ENCODE peak calls at places on chromosomes 2 and 18, in eight cellular contexts. One of them, this sample, is unnamed.

GRCh38 chr2:234275515-234275914 is 221.4 kb downstream of the ARL4C start:
- DNase-seq in GM23248: no peak
- DNase-seq in mucosa of descending colon: no peak
- DNase-seq in aorta: no peak
- DNase-seq in fibroblast of pulmonary artery: no peak
- DNase-seq in AG04450: no peak
- DNase-seq in lung: no peak
- DNase-seq in colonic mucosa: no peak
- DNase-seq in this sample: no peak

GRCh38 chr18:48813833-48814489 is 136.8 kb downstream of the SMAD7 start:
- DNase-seq in lung: no peak
- DNase-seq in fibroblast of pulmonary artery: no peak
- DNase-seq in colonic mucosa: peak
- DNase-seq in mucosa of descending colon: peak
- DNase-seq in aorta: peak
- DNase-seq in GM23248: no peak
- DNase-seq in AG04450: no peak
- DNase-seq in this sample: no peak

GRCh38 chr18:31302991-31303390 is 15.0 kb upstream of the DSG1 start:
- DNase-seq in lung: no peak
- DNase-seq in colonic mucosa: no peak
- DNase-seq in mucosa of descending colon: no peak
- DNase-seq in GM23248: no peak
- DNase-seq in AG04450: no peak
- DNase-seq in aorta: no peak
- DNase-seq in fibroblast of pulmonary artery: peak
- DNase-seq in this sample: no peak

GRCh38 chr2:147639891-147640290 is 204.9 kb upstream of the ACVR2A start:
- DNase-seq in aorta: no peak
- DNase-seq in colonic mucosa: no peak
- DNase-seq in GM23248: no peak
- DNase-seq in mucosa of descending colon: no peak
- DNase-seq in fibroblast of pulmonary artery: no peak
- DNase-seq in lung: no peak
- DNase-seq in AG04450: no peak
- DNase-seq in this sample: no peak

GRCh38 chr18:79950440-79951341 is 762 bp downstream of the SLC66A2 start:
- DNase-seq in mucosa of descending colon: peak
- DNase-seq in fibroblast of pulmonary artery: no peak
- DNase-seq in colonic mucosa: peak
- DNase-seq in aorta: peak
- DNase-seq in GM23248: peak
- DNase-seq in lung: no peak
- DNase-seq in AG04450: no peak
- DNase-seq in this sample: no peak

GRCh38 chr2:9778012-9778411 is 65.3 kb upstream of the TAF1B start:
- DNase-seq in lung: no peak
- DNase-seq in aorta: no peak
- DNase-seq in GM23248: peak
- DNase-seq in mucosa of descending colon: no peak
- DNase-seq in colonic mucosa: no peak
- DNase-seq in fibroblast of pulmonary artery: no peak
- DNase-seq in AG04450: no peak
- DNase-seq in this sample: no peak

GRCh38 chr2:18719978-18720775 is 130.8 kb upstream of the NT5C1B start:
- DNase-seq in GM23248: peak
- DNase-seq in AG04450: no peak
- DNase-seq in mucosa of descending colon: no peak
- DNase-seq in fibroblast of pulmonary artery: peak
- DNase-seq in aorta: peak
- DNase-seq in colonic mucosa: no peak
- DNase-seq in lung: no peak
- DNase-seq in this sample: peak

GRCh38 chr2:147297820-147298219 is 547.0 kb upstream of the ACVR2A start:
- DNase-seq in aorta: no peak
- DNase-seq in AG04450: no peak
- DNase-seq in mucosa of descending colon: no peak
- DNase-seq in lung: no peak
- DNase-seq in fibroblast of pulmonary artery: no peak
- DNase-seq in GM23248: no peak
- DNase-seq in colonic mucosa: no peak
- DNase-seq in this sample: no peak

GRCh38 chr2:151999058-151999457 is 99.8 kb downstream of the CACNB4 start:
- DNase-seq in AG04450: no peak
- DNase-seq in colonic mucosa: peak
- DNase-seq in fibroblast of pulmonary artery: peak
- DNase-seq in lung: peak
- DNase-seq in aorta: peak
- DNase-seq in mucosa of descending colon: peak
- DNase-seq in GM23248: peak
- DNase-seq in this sample: no peak

GRCh38 chr2:212646698-212647097 is 108.1 kb upstream of the ERBB4 start:
- DNase-seq in fibroblast of pulmonary artery: peak
- DNase-seq in AG04450: peak
- DNase-seq in lung: no peak
- DNase-seq in mucosa of descending colon: no peak
- DNase-seq in aorta: no peak
- DNase-seq in colonic mucosa: no peak
- DNase-seq in GM23248: peak
- DNase-seq in this sample: peak

GRCh38 chr2:12293868-12294267 is 422.9 kb upstream of the TRIB2 start:
- DNase-seq in fibroblast of pulmonary artery: no peak
- DNase-seq in AG04450: no peak
- DNase-seq in GM23248: no peak
- DNase-seq in mucosa of descending colon: no peak
- DNase-seq in colonic mucosa: no peak
- DNase-seq in aorta: no peak
- DNase-seq in lung: no peak
- DNase-seq in this sample: no peak

GRCh38 chr2:46334389-46335345 is 37.5 kb downstream of the EPAS1 start:
- DNase-seq in GM23248: peak
- DNase-seq in fibroblast of pulmonary artery: peak
- DNase-seq in AG04450: peak
- DNase-seq in mucosa of descending colon: no peak
- DNase-seq in colonic mucosa: no peak
- DNase-seq in lung: no peak
- DNase-seq in aorta: no peak
- DNase-seq in this sample: peak

GRCh38 chr2:159010340-159010739 is 41.9 kb downstream of the TANC1 start:
- DNase-seq in mucosa of descending colon: no peak
- DNase-seq in fibroblast of pulmonary artery: peak
- DNase-seq in colonic mucosa: no peak
- DNase-seq in lung: no peak
- DNase-seq in aorta: peak
- DNase-seq in AG04450: no peak
- DNase-seq in GM23248: peak
- DNase-seq in this sample: no peak

GRCh38 chr2:126916744-126917143 is 18.1 kb downstream of the TEX51 start:
- DNase-seq in mucosa of descending colon: no peak
- DNase-seq in aorta: no peak
- DNase-seq in AG04450: no peak
- DNase-seq in lung: no peak
- DNase-seq in colonic mucosa: peak
- DNase-seq in fibroblast of pulmonary artery: no peak
- DNase-seq in GM23248: no peak
- DNase-seq in this sample: no peak

GRCh38 chr2:65377556-65378307 is 54.7 kb downstream of the SPRED2 start:
- DNase-seq in fibroblast of pulmonary artery: peak
- DNase-seq in aorta: no peak
- DNase-seq in lung: no peak
- DNase-seq in colonic mucosa: peak
- DNase-seq in AG04450: no peak
- DNase-seq in mucosa of descending colon: peak
- DNase-seq in GM23248: peak
- DNase-seq in this sample: no peak

GRCh38 chr2:134718095-134718955 is 475 bp downstream of the TMEM163 start:
- DNase-seq in fibroblast of pulmonary artery: no peak
- DNase-seq in lung: no peak
- DNase-seq in mucosa of descending colon: no peak
- DNase-seq in colonic mucosa: no peak
- DNase-seq in GM23248: peak
- DNase-seq in AG04450: no peak
- DNase-seq in aorta: peak
- DNase-seq in this sample: no peak

GRCh38 chr2:118860506-118860905 is 13.1 kb upstream of the EN1 start:
- DNase-seq in lung: no peak
- DNase-seq in fibroblast of pulmonary artery: no peak
- DNase-seq in aorta: no peak
- DNase-seq in AG04450: no peak
- DNase-seq in mucosa of descending colon: no peak
- DNase-seq in GM23248: no peak
- DNase-seq in colonic mucosa: no peak
- DNase-seq in this sample: no peak

GRCh38 chr2:118857677-118858484 is 10.4 kb upstream of the EN1 start:
- DNase-seq in colonic mucosa: no peak
- DNase-seq in aorta: no peak
- DNase-seq in AG04450: no peak
- DNase-seq in lung: no peak
- DNase-seq in GM23248: no peak
- DNase-seq in fibroblast of pulmonary artery: no peak
- DNase-seq in mucosa of descending colon: no peak
- DNase-seq in this sample: no peak

GRCh38 chr2:118861242-118861641 is 13.8 kb upstream of the EN1 start:
- DNase-seq in aorta: no peak
- DNase-seq in AG04450: no peak
- DNase-seq in lung: no peak
- DNase-seq in fibroblast of pulmonary artery: no peak
- DNase-seq in colonic mucosa: no peak
- DNase-seq in GM23248: no peak
- DNase-seq in mucosa of descending colon: no peak
- DNase-seq in this sample: no peak

GRCh38 chr2:118858485-118859156 is 11.2 kb upstream of the EN1 start:
- DNase-seq in aorta: no peak
- DNase-seq in mucosa of descending colon: no peak
- DNase-seq in fibroblast of pulmonary artery: no peak
- DNase-seq in GM23248: no peak
- DNase-seq in AG04450: no peak
- DNase-seq in colonic mucosa: no peak
- DNase-seq in lung: no peak
- DNase-seq in this sample: no peak

DNA sequence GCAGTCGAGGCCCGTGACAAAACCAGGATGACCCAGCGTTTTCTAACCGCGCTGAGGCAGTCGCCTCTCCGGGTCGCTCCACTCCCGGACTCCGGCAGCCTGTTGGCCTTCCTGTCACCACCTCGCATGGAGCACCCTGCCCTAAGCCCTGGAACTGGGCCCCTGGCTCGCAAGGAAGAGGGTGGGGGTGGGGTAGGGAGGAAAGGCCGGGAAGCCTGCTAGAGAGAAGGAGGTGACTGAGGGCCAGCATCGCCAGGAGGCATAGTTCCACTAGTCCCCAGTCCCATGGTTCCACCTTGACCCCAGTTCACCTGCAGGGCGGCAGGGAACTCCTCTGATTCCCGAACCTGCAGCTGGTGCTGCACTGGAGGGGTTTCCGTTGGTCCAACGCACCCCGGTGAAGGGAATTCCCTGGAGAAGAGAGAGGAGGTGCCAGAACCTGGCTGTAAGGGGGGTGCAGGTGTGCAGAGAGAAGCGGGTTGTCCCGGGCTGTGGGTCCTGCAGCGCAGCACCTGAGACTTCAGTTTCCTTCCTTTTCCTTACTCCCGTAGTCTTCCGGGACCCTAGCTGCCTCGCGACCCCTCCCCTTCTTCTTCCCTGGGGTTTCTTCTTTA is 11.8 kb upstream of the EN1 start:
- DNase-seq in GM23248: no peak
- DNase-seq in lung: no peak
- DNase-seq in colonic mucosa: no peak
- DNase-seq in mucosa of descending colon: no peak
- DNase-seq in AG04450: no peak
- DNase-seq in fibroblast of pulmonary artery: no peak
- DNase-seq in aorta: no peak
- DNase-seq in this sample: no peak
- H3K4me3 ChIP-seq in GM23248: no peak
- H3K4me3 ChIP-seq in lung: no peak
- H3K4me3 ChIP-seq in colonic mucosa: no peak
- H3K4me3 ChIP-seq in mucosa of descending colon: no peak
- H3K4me3 ChIP-seq in AG04450: no peak
- H3K4me3 ChIP-seq in fibroblast of pulmonary artery: no peak
- H3K4me3 ChIP-seq in aorta: no peak
- H3K4me3 ChIP-seq in this sample: no peak

GRCh38 chr2:176084629-176085119 is 912 bp upstream of the EVX2 start:
- DNase-seq in colonic mucosa: no peak
- DNase-seq in GM23248: peak
- DNase-seq in mucosa of descending colon: no peak
- DNase-seq in fibroblast of pulmonary artery: no peak
- DNase-seq in lung: no peak
- DNase-seq in aorta: no peak
- DNase-seq in AG04450: no peak
- DNase-seq in this sample: no peak
- H3K4me3 ChIP-seq in colonic mucosa: no peak
- H3K4me3 ChIP-seq in GM23248: no peak
- H3K4me3 ChIP-seq in mucosa of descending colon: no peak
- H3K4me3 ChIP-seq in fibroblast of pulmonary artery: no peak
- H3K4me3 ChIP-seq in lung: no peak
- H3K4me3 ChIP-seq in aorta: no peak
- H3K4me3 ChIP-seq in AG04450: no peak
- H3K4me3 ChIP-seq in this sample: no peak

DNA sequence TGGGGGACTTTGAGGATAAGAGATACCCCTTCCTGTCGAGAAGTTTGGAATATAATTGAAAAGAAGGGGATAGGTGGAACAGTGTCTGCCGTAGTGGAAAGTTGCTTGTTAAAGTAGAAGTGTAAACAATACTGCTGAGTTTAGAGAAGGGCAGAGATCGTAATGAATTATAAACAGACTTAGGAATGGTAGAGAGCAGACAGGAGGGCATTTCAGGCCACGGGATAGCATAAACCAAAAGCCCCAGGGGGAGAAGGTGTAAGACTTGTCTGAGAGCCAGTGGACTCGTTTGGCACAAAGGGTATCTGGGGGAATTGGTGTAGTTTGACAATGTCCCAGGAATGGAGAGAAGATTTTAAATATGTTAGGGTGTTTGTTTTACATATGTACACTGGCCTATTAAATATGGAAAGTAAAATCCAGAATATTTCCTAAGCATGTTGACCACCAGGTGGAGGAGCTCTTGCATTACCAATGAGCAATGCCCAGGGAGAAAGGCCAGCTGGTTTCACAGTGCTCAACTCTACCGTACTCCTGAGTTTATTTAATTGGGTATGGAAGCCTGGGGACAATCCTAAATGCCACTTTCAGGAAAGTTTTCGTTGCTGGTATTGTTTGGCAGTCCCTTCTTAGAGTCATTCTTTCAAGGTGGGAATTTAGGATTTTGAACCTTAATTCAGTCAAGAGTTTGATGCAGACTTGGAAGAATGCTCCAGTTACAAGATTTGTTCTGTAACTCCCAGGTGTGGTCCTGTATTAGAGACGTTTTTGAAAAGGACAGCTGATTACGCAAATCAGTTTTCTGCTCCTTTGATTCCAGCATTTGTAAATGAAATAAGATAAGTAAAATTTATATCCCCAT is 7.5 kb downstream of the COPS8 start:
- DNase-seq in lung: no peak
- DNase-seq in mucosa of descending colon: peak
- DNase-seq in GM23248: peak
- DNase-seq in fibroblast of pulmonary artery: peak
- DNase-seq in AG04450: peak
- DNase-seq in aorta: no peak
- DNase-seq in colonic mucosa: no peak
- DNase-seq in this sample: peak
- H3K4me3 ChIP-seq in lung: no peak
- H3K4me3 ChIP-seq in mucosa of descending colon: no peak
- H3K4me3 ChIP-seq in GM23248: no peak
- H3K4me3 ChIP-seq in fibroblast of pulmonary artery: no peak
- H3K4me3 ChIP-seq in AG04450: no peak
- H3K4me3 ChIP-seq in aorta: no peak
- H3K4me3 ChIP-seq in colonic mucosa: no peak
- H3K4me3 ChIP-seq in this sample: no peak

GRCh38 chr2:165793161-165793778 is 777 bp downstream of the GALNT3 start:
- DNase-seq in lung: peak
- DNase-seq in mucosa of descending colon: peak
- DNase-seq in GM23248: peak
- DNase-seq in fibroblast of pulmonary artery: no peak
- DNase-seq in aorta: peak
- DNase-seq in colonic mucosa: peak
- DNase-seq in AG04450: no peak
- DNase-seq in this sample: no peak
- H3K4me3 ChIP-seq in lung: peak
- H3K4me3 ChIP-seq in mucosa of descending colon: peak
- H3K4me3 ChIP-seq in GM23248: peak
- H3K4me3 ChIP-seq in fibroblast of pulmonary artery: peak
- H3K4me3 ChIP-seq in aorta: peak
- H3K4me3 ChIP-seq in colonic mucosa: peak
- H3K4me3 ChIP-seq in AG04450: peak
- H3K4me3 ChIP-seq in this sample: peak

This sample was measured in skeletal muscle cell.